ENCODE peak calls at places on chromosomes 13 and 19, in six cellular contexts. K is IMR-90, V is mesenchymal stem cell, T is trophoblast cell, U is neuronal stem cell, M is H1. A is an unnamed sample.

GRCh38 chr13:85031771-85032170 is 767.4 kb downstream of the SLITRK6 start:
- DNase-seq in K (no peak), V (no peak), T (no peak), U (no peak), M (no peak), A (no peak)

GRCh38 chr13:84137292-84137691 is 255.0 kb upstream of the SLITRK1 start:
- DNase-seq in K (no peak), V (peak; percentile 28), T (no peak), U (no peak), M (no peak), A (no peak)

GRCh38 chr13:112619730-112620639 is 32.0 kb upstream of the TUBGCP3 start:
- DNase-seq in K (no peak), V (peak; percentile 56), T (no peak), U (peak; percentile 73), M (peak; percentile 63), A (peak; percentile 91)

GRCh38 chr13:107200491-107200890 is 632.6 kb upstream of the ARGLU1 start:
- DNase-seq in K (peak; percentile 67), V (peak; percentile 60), T (no peak), U (no peak), M (no peak), A (no peak)

GRCh38 chr19:23440207-23440606 is 44.9 kb upstream of the ZNF91 start:
- DNase-seq in K (no peak), V (no peak), T (peak; percentile 38), U (no peak), M (peak; percentile 65), A (peak; percentile 27)

GRCh38 chr19:7637374-7638256 is 705 bp downstream of the STXBP2 start:
- DNase-seq in K (no peak), V (peak; percentile 16), T (peak; percentile 59), U (no peak), M (no peak), A (no peak)

GRCh38 chr19:1809663-1810062 is 2.4 kb downstream of the ATP8B3 start:
- DNase-seq in K (no peak), V (no peak), T (no peak), U (no peak), M (no peak), A (no peak)

GRCh38 chr19:48676887-48677286 is 4.1 kb upstream of the NTN5 start:
- DNase-seq in K (no peak), V (no peak), T (peak; percentile 60), U (no peak), M (no peak), A (no peak)

GRCh38 chr13:106796280-106797047 is 228.5 kb upstream of the ARGLU1 start:
- DNase-seq in K (no peak), V (peak; percentile 4), T (peak; percentile 74), U (peak; percentile 51), M (peak; percentile 63), A (peak; percentile 90)

GRCh38 chr19:3159565-3159964 is 19.0 kb upstream of the S1PR4 start:
- DNase-seq in K (no peak), V (no peak), T (no peak), U (no peak), M (no peak), A (no peak)

GRCh38 chr19:30225615-30226463 is 146.3 kb upstream of the ZNF536 start:
- DNase-seq in K (no peak), V (no peak), T (no peak), U (no peak), M (no peak), A (no peak)

GRCh38 chr13:44132710-44133109 is 240.9 kb upstream of the SERP2 start:
- DNase-seq in K (peak; percentile 71), V (peak; percentile 55), T (peak; percentile 38), U (no peak), M (no peak), A (no peak)

GRCh38 chr19:51274037-51274370 is 23.1 kb downstream of the SIGLECL1 start:
- DNase-seq in K (no peak), V (no peak), T (no peak), U (no peak), M (no peak), A (peak; percentile 0)

GRCh38 chr19:4662020-4662695 is 8.0 kb downstream of the MYDGF start:
- DNase-seq in K (no peak), V (no peak), T (no peak), U (no peak), M (no peak), A (no peak)

GRCh38 chr19:919157-920050 is 2.3 kb downstream of the KISS1R start:
- DNase-seq in K (no peak), V (no peak), T (peak; percentile 87), U (no peak), M (peak; percentile 73), A (no peak)

GRCh38 chr19:14081797-14082674 is 3.5 kb downstream of the C19orf67 start:
- DNase-seq in K (peak; percentile 27), V (no peak), T (peak; percentile 89), U (no peak), M (no peak), A (no peak)

GRCh38 chr13:104594801-104595200 is 1528.6 kb upstream of the SLC10A2 start:
- DNase-seq in K (no peak), V (no peak), T (no peak), U (no peak), M (no peak), A (no peak)

GRCh38 chr13:60788156-60788829 is 391.3 kb downstream of the TDRD3 start:
- DNase-seq in K (no peak), V (peak; percentile 4), T (no peak), U (no peak), M (no peak), A (no peak)

GRCh38 chr13:29435125-29435911 is 160.2 kb downstream of the SLC7A1 start:
- DNase-seq in K (peak; percentile 91), V (peak; percentile 98), T (no peak), U (no peak), M (no peak), A (no peak)

GRCh38 chr19:27671876-27672275 is 1541.1 kb downstream of the UQCRFS1 start:
- DNase-seq in K (no peak), V (no peak), T (no peak), U (no peak), M (no peak), A (no peak)

GRCh38 chr13:98972627-98973026 is 5.2 kb downstream of the DOCK9 start:
- DNase-seq in K (peak; percentile 49), V (peak; percentile 83), T (peak; percentile 80), U (no peak), M (no peak), A (no peak)
- H4K91ac ChIP-seq in K (no peak overlapping the region), V (no peak overlapping the region), T (no peak overlapping the region), U (no peak overlapping the region), M (no peak overlapping the region), A (no peak overlapping the region)

DNA sequence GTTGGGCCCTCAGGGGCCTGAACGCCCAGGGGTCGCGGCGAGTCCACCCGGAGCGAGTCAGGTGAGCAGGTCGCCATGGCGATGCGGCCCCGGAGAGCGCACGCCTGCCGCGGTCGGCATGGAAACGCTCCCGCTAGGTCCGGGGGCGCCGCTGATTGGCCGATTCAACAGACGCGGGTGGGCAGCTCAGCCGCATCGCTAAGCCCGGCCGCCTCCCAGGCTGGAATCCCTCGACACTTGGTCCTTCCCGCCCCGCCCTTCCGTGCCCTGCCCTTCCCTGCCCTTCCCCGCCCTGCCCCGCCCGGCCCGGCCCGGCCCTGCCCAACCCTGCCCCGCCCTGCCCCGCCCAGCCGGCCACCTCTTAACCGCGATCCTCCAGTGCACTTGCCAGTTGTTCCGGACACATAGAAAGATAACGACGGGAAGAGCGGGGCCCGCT is at the start of gene CCNA1:
- DNase-seq in K (no peak), V (no peak), T (no peak), U (peak; percentile 73), M (peak; percentile 91), A (peak; percentile 97)
- H4K91ac ChIP-seq in K (no peak within 1 kb of the TSS), V (no peak within 1 kb of the TSS), T (no peak within 1 kb of the TSS), U (no peak within 1 kb of the TSS), M (no peak within 1 kb of the TSS), A (no peak within 1 kb of the TSS)

GRCh38 chr13:100214886-100215285 is 126.0 kb downstream of the PCCA start:
- DNase-seq in K (peak; percentile 93), V (peak; percentile 72), T (peak; percentile 84), U (no peak), M (no peak), A (no peak)

GRCh38 chr13:100209857-100210580 is 121.1 kb downstream of the PCCA start:
- DNase-seq in K (peak; percentile 82), V (no peak), T (no peak), U (no peak), M (no peak), A (no peak)

GRCh38 chr13:100213576-100213975 is 124.7 kb downstream of the PCCA start:
- DNase-seq in K (peak; percentile 44), V (no peak), T (no peak), U (no peak), M (no peak), A (no peak)

GRCh38 chr13:100210966-100211710 is 122.2 kb downstream of the PCCA start:
- DNase-seq in K (peak; percentile 23), V (no peak), T (peak; percentile 76), U (no peak), M (no peak), A (no peak)

GRCh38 chr13:100212904-100213538 is 124.1 kb downstream of the PCCA start:
- DNase-seq in K (no peak), V (no peak), T (no peak), U (no peak), M (no peak), A (no peak)
- H4K91ac ChIP-seq in K (no peak overlapping the region), V (no peak overlapping the region), T (no peak overlapping the region), U (no peak overlapping the region), M (no peak overlapping the region), A (no peak overlapping the region)

GRCh38 chr13:37105251-37105714 is at the start of gene CSNK1A1L:
- DNase-seq in K (no peak), V (no peak), T (no peak), U (no peak), M (no peak), A (no peak)
- H4K91ac ChIP-seq in K (no peak within 1 kb of the TSS), V (peak within 1 kb of the TSS; percentile 39), T (no peak within 1 kb of the TSS), U (no peak within 1 kb of the TSS), M (no peak within 1 kb of the TSS), A (no peak within 1 kb of the TSS)

GRCh38 chr19:17194608-17195007 is 20.5 kb upstream of the USE1 start:
- DNase-seq in K (no peak), V (no peak), T (no peak), U (no peak), M (no peak), A (no peak)
- H4K91ac ChIP-seq in K (no peak overlapping the region), V (no peak overlapping the region), T (no peak overlapping the region), U (no peak overlapping the region), M (no peak overlapping the region), A (no peak overlapping the region)

DNA sequence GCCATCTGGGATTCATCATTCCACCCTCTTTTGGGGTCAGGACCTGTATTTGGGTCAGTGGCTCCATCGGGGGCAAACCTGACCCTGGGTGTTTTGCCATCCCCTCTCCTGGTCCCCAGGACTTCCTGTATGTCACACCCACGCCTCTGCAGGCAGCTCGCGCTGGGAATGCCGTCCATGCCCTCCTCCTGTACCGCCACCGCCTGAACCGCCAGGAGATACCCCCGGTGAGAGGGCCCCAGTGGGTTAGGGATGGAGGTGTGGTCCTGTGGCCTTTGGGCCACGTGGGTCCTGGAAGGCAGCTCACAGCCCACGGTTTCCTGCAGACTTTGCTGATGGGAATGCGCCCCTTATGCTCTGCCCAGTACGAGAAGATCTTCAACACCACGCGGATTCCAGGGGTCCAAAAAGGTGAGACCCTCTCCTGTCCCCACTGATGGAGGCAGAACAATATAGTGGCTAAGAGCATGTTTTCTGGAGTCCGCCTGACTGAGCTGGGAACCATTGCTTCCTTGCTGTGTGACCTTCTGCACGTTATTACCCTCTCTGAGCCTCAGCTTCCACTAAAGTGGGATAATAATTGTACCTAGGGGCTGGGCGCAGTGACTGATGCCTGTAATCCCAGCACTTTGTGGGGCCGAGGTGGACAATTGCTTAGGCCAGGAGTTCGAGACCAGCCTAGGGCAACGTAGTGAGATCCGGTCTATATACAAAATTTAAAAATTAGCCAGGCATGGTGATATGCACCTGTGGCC is 14.1 kb downstream of the CPT1C start:
- DNase-seq in K (no peak), V (no peak), T (no peak), U (no peak), M (no peak), A (no peak)
- H4K91ac ChIP-seq in K (no peak overlapping the region), V (no peak overlapping the region), T (no peak overlapping the region), U (no peak overlapping the region), M (no peak overlapping the region), A (no peak overlapping the region)

GRCh38 chr13:46198794-46199193 is 12.9 kb upstream of the LRRC63 start:
- DNase-seq in K (no peak), V (no peak), T (no peak), U (no peak), M (no peak), A (no peak)
- H4K91ac ChIP-seq in K (no peak overlapping the region), V (no peak overlapping the region), T (no peak overlapping the region), U (no peak overlapping the region), M (no peak overlapping the region), A (no peak overlapping the region)